ENCODE peak calls at places on chromosome 12, in six cellular contexts. Q is GM12892, A is HepG2, Y is K562, V is H1, P is GM12878. E is an unnamed sample.

GRCh38 chr12:51177897-51178296 is 5.0 kb upstream of the TFCP2 start:
- DNase-seq in V (no peak), Q (no peak), A (no peak), Y (no peak), P (no peak), E (no peak)

GRCh38 chr12:49336645-49337584 is at the start of gene C1QL4:
- DNase-seq in V (peak; percentile 99), P (no peak), A (peak; percentile 44), Y (peak; percentile 96), Q (peak; percentile 91), E (peak; percentile 90)

GRCh38 chr12:28216016-28216415 is 25.8 kb downstream of the CCDC91 start:
- DNase-seq in Y (no peak), V (no peak), P (no peak), Q (no peak), A (no peak), E (no peak)

GRCh38 chr12:109729837-109730200 is 16.2 kb downstream of the FAM222A start:
- DNase-seq in V (no peak), Y (no peak), Q (no peak), P (no peak), A (no peak), E (no peak)

GRCh38 chr12:93918900-93919299 is 229.5 kb upstream of the PLXNC1 start:
- DNase-seq in Y (no peak), A (no peak), V (no peak), Q (no peak), P (no peak), E (no peak)

GRCh38 chr12:79638490-79638889 is 52.3 kb downstream of the PAWR start:
- DNase-seq in Y (no peak), V (no peak), P (no peak), A (peak; percentile 29), Q (no peak), E (no peak)

GRCh38 chr12:42298887-42299286 is 27.0 kb downstream of the ZCRB1 start:
- DNase-seq in Y (no peak), A (peak; percentile 17), Q (no peak), V (no peak), P (no peak), E (no peak)

GRCh38 chr12:1927751-1928351 is 9.4 kb upstream of the CACNA2D4 start:
- DNase-seq in P (no peak), Q (no peak), A (no peak), Y (no peak), V (peak; percentile 40), E (no peak)

GRCh38 chr12:121770802-121771625 is 22.5 kb downstream of the RHOF start:
- DNase-seq in Y (no peak), Q (no peak), P (no peak), V (no peak), A (no peak), E (no peak)

GRCh38 chr12:121770388-121770787 is 23.1 kb downstream of the RHOF start:
- DNase-seq in Q (no peak), A (no peak), P (no peak), Y (no peak), V (no peak), E (no peak)

GRCh38 chr12:121769297-121769830 is 24.1 kb downstream of the RHOF start:
- DNase-seq in A (no peak), Q (no peak), P (no peak), Y (no peak), V (no peak), E (no peak)

GRCh38 chr12:121767525-121768016 is 25.9 kb downstream of the RHOF start:
- DNase-seq in Q (no peak), Y (no peak), A (no peak), V (no peak), P (no peak), E (no peak)

DNA sequence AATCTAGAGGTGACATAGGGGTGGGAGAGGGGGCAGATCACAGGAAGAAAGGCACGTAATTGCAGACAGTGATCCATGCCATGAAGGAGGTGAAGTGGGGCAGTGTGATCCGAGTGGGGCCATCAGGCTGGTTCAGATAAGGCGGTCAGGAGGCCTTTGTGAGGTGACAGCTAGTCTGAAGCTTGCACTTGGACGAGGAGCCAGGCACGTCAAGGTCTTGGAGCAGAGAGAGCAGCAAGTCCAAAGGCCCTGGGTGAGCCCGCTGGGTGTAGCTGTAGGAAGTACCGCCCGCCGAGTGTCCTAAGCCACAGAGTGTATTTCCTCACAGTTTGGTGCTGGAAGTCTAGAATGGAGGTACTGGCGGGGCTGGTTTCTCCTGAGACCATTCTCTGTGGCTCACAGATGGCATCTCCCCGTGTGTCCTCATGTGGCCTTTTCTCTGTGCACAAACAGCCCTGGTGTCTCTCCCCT is 23.6 kb downstream of the RHOF start:
- DNase-seq in Q (no peak), V (no peak), A (peak; percentile 77), Y (peak; percentile 31), P (no peak), E (no peak)
- TF ChIP-seq POLR2A in Q (no peak), V (no peak), A (peak; percentile 45), Y (no peak), P (no peak), E (no peak)

GRCh38 chr12:57479376-57480115 is at the start of gene ARHGAP9:
- DNase-seq in Q (no peak), A (no peak), P (peak; percentile 51), Y (no peak), V (no peak), E (no peak)
- TF ChIP-seq TAF1 in Q (no peak), A (no peak), P (no peak), Y (no peak), V (no peak), E (peak; percentile 39)

DNA sequence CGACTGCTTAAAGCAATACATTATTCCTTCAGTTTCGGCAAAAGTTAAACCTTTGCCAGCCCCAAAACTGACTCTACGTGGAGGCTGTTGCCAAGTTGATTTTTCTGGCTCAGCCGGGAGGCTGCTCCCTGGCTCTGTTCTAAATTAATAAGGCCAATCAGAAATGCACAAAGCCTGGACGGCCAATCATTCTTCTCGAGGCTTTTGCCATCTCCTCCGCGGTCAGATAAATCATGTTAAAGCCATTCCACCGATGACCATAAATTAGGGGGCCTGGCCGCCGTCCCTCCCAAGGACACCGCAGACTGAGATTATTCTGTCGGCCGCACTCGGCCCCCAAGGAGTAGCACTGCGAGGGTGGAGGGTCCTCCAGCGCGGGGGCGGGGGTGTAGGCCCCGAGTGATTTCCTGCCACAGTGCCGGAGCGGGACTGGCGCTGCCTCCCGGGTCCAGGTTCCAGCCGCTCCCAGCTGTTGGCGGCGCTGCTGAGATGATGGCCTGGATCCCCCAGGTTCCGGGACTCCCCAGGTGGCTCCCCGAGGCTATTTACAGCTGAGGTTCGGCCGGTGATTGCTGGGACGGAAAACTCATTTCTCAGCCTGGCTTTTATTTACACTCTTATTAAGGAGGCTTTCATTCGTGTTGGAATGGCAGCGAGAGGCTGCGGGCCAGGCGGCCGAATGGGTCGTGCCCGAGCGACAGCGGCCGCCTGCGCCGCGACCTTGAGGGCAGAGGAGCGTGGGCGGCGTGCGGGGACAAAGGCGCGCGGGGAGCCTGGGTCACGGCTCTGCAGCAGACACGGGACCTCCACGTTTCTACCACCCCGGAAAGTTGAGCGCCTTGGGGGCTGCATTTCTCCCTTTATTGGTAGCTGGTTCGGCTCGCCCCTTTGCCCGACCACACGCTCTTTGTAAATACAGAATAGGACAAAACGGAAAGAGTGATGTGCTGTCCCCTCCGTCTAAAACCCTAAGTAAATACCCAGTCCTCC is 165.2 kb downstream of the MON2 start:
- DNase-seq in Y (no peak), Q (peak; percentile 48), V (peak; percentile 84), A (peak; percentile 25), P (no peak), E (peak; percentile 39)
- TF ChIP-seq POLR2A in Y (no peak), Q (no peak), V (no peak), A (no peak), P (no peak), E (no peak)

DNA sequence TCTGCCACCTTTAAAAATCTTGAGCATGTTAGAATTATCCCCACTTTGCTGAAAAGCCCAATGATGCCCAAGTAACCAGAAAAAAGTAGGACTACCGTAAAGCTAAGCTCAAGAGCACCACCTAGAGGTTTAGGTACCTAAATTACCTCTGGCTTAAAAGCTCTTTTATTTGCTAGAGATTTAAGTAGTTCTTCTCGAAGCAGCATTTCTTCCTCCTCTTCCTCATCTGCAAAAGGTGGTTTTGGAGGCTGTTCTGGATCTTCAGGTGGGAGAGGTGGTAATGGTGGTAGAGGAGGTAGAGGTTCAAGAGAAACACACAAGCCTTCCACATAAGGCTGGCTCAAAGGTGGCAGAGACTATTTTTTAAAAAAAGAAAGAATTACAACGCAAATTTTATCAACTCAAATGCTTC is 26.9 kb downstream of the ZFC3H1 start:
- DNase-seq in V (no peak), P (peak; percentile 12), Y (peak; percentile 48), Q (no peak), A (peak; percentile 70), E (peak; percentile 7)
- TF ChIP-seq TAF1 in V (no peak), P (no peak), Y (no peak), Q (no peak), A (no peak), E (no peak)

GRCh38 chr12:54395545-54395944 is 11.0 kb upstream of the ZNF385A start:
- DNase-seq in P (no peak), Q (no peak), Y (no peak), A (no peak), V (no peak), E (no peak)
- TF ChIP-seq POLR2A in P (no peak), Q (no peak), Y (no peak), A (no peak), V (no peak), E (no peak)

DNA sequence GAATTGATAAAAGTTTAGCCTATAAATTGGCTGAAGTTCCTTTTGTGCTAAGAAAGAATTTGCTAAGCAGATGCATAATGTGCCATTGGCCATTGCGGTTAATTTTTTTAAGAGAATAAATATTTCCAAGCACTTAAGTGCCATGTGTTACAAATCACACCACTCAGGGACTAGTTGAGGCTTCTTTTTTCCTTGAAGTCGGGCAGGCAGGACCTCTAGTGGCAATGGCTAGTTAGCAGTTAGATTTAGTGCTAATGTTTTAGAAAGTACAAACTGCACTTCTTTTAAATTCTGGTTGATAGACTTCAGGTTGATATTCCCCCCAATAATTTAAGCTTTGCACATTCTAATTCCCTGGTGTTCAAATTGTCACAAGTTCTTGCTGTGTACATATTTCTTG is 294.3 kb downstream of the APAF1 start:
- DNase-seq in V (no peak), Y (no peak), P (no peak), A (peak; percentile 2), Q (no peak), E (no peak)
- TF ChIP-seq TAF1 in V (no peak), Y (no peak), P (no peak), A (no peak), Q (no peak), E (no peak)

DNA sequence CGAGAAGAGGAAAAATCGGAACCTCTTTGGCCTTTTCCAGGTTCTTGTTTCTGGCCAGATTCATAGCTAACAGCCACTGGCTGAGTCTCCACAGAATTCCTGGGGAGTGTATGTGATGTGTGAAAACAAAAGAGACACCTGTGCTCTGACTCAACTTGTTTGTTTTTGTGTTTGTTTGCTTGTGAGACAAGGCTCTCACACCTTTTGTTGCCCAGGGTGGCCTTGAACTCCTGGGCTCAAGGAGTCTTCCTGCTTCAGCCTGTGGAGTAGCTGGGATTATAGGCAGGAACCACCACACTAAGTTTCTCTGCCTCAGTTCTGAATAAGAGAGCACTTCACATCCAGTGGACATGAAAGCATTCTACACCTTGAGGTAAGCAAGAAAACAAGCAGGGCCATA is 22.7 kb downstream of the MFAP5 start:
- DNase-seq in V (no peak), P (no peak), Y (no peak), Q (no peak), A (no peak), E (no peak)
- TF ChIP-seq POLR2A in V (no peak), P (no peak), Y (no peak), Q (no peak), A (no peak), E (no peak)

E was measured in GM12891.